ENCODE peak calls at places on chromosomes 13 and 19, in nine cellular contexts. Z, I, F, R, B, Y, C, T and W are unnamed samples.

GRCh38 chr19:40348961-40349507 is 539 bp downstream of the PLD3 start:
- DNase-seq in F (peak), B (peak), T (peak), C (no peak), Z (peak), Y (peak), I (no peak), R (peak), W (no peak)

GRCh38 chr19:13797870-13798269 is 2.6 kb downstream of the ZSWIM4 start:
- DNase-seq in F (no peak), Y (no peak), B (peak), R (peak), C (no peak), Z (no peak), T (peak), I (no peak), W (peak)

GRCh38 chr13:80048030-80048429 is 292.9 kb downstream of the SPRY2 start:
- DNase-seq in R (no peak), C (no peak), I (no peak), F (no peak), Y (no peak), B (peak), T (no peak), Z (no peak), W (no peak)

GRCh38 chr13:114068723-114069322 is 63.6 kb downstream of the RASA3 start:
- DNase-seq in Z (peak), B (peak), Y (no peak), T (peak), I (no peak), F (no peak), R (no peak), C (peak), W (peak)

GRCh38 chr19:4140237-4140711 is 13.2 kb upstream of the CREB3L3 start:
- DNase-seq in T (peak), R (peak), F (peak), Y (peak), C (no peak), B (peak), Z (no peak), I (no peak), W (peak)

GRCh38 chr19:41537789-41538188 is 38.2 kb upstream of the CEACAM21 start:
- DNase-seq in R (no peak), I (no peak), B (peak), Z (no peak), Y (no peak), F (peak), C (no peak), T (peak), W (peak)

GRCh38 chr19:12365094-12365371 is 450 bp downstream of the ZNF442 start:
- DNase-seq in R (no peak), Y (no peak), T (peak), C (peak), Z (no peak), F (peak), B (peak), I (no peak), W (peak)

GRCh38 chr13:42524487-42525034 is 49.4 kb upstream of the TNFSF11 start:
- DNase-seq in T (peak), C (no peak), Y (no peak), R (peak), Z (no peak), B (peak), I (no peak), F (no peak), W (no peak)

GRCh38 chr19:8316351-8317125 is 4.6 kb downstream of the NDUFA7 start:
- DNase-seq in T (no peak), F (no peak), Z (no peak), R (no peak), C (no peak), B (no peak), Y (no peak), I (no peak), W (no peak)

GRCh38 chr13:27964741-27965323 is 4.3 kb downstream of the CDX2 start:
- DNase-seq in Y (no peak), C (no peak), R (no peak), I (no peak), B (no peak), F (no peak), Z (no peak), T (no peak), W (no peak)

GRCh38 chr13:31094331-31095015 is 67.2 kb downstream of the HSPH1 start:
- DNase-seq in I (no peak), R (no peak), B (no peak), T (no peak), F (no peak), Y (no peak), C (no peak), Z (no peak), W (no peak)

GRCh38 chr19:56837492-56837891 is 3.0 kb downstream of the PEG3 start:
- DNase-seq in B (peak), Z (peak), R (no peak), Y (no peak), F (no peak), T (peak), C (peak), I (no peak), W (no peak)

GRCh38 chr13:50692396-50692915 is 151.0 kb downstream of the DLEU7 start:
- DNase-seq in I (no peak), T (no peak), Z (no peak), C (no peak), F (no peak), Y (no peak), B (no peak), R (no peak), W (no peak)

GRCh38 chr13:110696776-110697175 is 9.1 kb downstream of the CARS2 start:
- DNase-seq in C (peak), T (no peak), I (no peak), Y (no peak), R (no peak), F (no peak), Z (no peak), B (no peak), W (no peak)

GRCh38 chr19:32067686-32068085 is 277.7 kb upstream of the ZNF507 start:
- DNase-seq in T (no peak), R (no peak), Z (no peak), Y (no peak), F (peak), C (no peak), I (no peak), B (no peak), W (no peak)

GRCh38 chr13:28355822-28356371 is 139.0 kb downstream of the FLT1 start:
- DNase-seq in C (no peak), Y (no peak), T (peak), B (peak), F (no peak), R (no peak), I (no peak), Z (no peak), W (peak)

DNA sequence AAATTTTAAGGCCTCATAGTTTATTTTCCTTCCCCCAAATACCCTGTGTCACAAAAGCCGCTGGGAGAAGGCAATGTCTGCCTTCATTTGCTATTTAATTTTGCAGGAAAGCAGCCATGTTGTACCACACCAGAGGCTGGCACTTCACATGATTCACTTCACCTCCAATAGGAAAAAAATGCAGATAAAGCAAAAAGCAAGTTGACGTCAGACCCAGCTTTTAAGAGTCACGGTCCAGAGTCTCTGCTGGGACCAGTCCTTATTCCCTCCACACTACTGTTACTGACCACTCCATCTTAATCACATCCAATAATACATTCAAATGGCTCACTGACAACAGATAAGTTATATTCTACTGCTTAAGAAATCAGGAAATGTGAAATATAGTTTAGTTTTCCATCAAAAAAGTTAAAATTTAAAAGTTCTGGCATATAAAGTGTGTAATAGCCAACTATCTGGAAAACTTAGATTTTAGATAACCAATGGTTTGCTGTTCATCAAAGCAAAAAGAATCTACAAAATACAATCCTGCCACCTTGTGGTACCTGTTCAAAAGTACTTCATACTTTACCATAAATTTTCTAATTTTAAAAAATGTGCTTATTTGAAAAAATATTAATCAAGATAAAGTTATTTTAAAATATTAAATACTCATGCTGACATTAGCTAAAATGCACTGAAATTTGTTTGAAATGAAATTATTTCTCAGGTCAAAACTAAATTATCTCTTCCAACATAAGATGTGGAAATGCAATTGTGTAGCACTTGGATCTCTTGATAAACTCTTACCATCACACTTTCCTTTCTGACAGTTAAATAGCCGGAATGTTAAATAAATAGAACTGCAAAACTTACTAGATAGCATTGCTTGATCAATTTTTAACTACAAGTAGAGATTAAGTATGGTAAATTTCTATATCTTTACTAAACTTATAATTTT is 97.3 kb downstream of the SERP2 start:
- DNase-seq in Y (peak), R (no peak), F (peak), B (peak), T (peak), C (no peak), I (no peak), Z (no peak), W (no peak)
- TF ChIP-seq CTCF in Y (peak), R (no peak), F (peak), B (peak), T (peak), C (peak), I (peak), Z (peak), W (peak)

GRCh38 chr13:105608132-105608531 is 927.3 kb downstream of the EFNB2 start:
- DNase-seq in R (no peak), Y (no peak), F (no peak), T (no peak), Z (no peak), C (no peak), B (no peak), I (no peak), W (no peak)

GRCh38 chr13:105616313-105617075 is 919.0 kb downstream of the EFNB2 start:
- DNase-seq in C (no peak), Z (no peak), R (no peak), F (no peak), I (no peak), B (no peak), T (no peak), Y (no peak), W (no peak)

GRCh38 chr13:105612541-105612940 is 922.9 kb downstream of the EFNB2 start:
- DNase-seq in T (no peak), Y (no peak), F (no peak), Z (no peak), C (no peak), I (no peak), R (no peak), B (no peak), W (no peak)

DNA sequence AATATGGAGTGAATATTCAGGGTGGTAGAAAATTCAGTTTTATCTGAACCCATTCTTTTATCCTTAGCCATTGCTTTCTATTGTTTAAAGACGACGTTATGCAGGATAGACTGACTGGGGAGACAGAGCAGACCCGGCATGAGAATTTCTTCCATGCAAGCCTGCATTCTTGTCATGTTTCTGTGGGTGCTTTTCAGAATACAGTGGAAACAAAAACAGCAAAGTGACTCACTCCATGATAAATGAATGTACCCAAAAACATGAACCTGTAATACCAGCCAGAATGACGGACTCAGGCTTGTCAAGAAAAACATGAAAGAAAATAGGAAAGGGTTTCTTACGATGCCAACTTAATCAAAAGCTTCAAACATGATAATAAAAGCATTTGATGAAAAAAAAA is 924.0 kb downstream of the EFNB2 start:
- DNase-seq in B (peak), Z (no peak), F (peak), Y (no peak), C (no peak), T (peak), R (no peak), I (no peak), W (no peak)
- TF ChIP-seq CTCF in B (no peak), Z (no peak), F (no peak), Y (no peak), C (no peak), T (no peak), R (no peak), I (no peak), W (no peak)

DNA sequence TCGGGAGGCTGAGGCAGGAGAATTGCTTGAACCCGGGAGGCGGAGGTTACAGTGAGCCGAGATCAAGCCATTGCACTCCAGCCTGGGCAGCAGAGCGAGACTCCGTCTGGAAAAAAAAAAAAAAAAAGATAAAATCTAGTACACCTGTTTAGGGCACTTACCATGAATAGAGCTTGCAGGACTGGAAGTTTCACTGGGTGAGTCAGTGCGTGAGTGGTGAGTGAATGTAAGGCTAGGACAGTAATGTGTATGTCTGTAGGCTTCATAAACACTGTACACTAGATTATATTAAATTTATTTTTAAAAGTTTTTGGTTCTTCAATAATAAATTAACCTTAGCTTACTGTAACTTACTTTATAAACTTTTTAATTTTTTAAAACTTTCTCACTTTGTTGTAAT is 22.9 kb downstream of the PPP5C start:
- DNase-seq in B (no peak), I (no peak), F (no peak), Y (no peak), Z (no peak), R (peak), C (no peak), T (no peak), W (no peak)
- TF ChIP-seq CTCF in B (no peak), I (no peak), F (no peak), Y (no peak), Z (no peak), R (no peak), C (no peak), T (no peak), W (no peak)

GRCh38 chr19:17424743-17425365 is 5.0 kb downstream of the MVB12A start:
- DNase-seq in C (no peak), Y (no peak), F (peak), R (no peak), B (peak), I (no peak), T (peak), Z (no peak), W (no peak)
- TF ChIP-seq CTCF in C (peak), Y (peak), F (peak), R (no peak), B (peak), I (no peak), T (peak), Z (no peak), W (peak)

GRCh38 chr19:55099557-55100506 is 17.6 kb downstream of the PPP1R12C start:
- DNase-seq in C (no peak), Y (no peak), B (no peak), T (no peak), R (peak), I (no peak), Z (no peak), F (peak), W (no peak)
- TF ChIP-seq CTCF in C (no peak), Y (peak), B (no peak), T (peak), R (no peak), I (no peak), Z (no peak), F (peak), W (peak)

DNA sequence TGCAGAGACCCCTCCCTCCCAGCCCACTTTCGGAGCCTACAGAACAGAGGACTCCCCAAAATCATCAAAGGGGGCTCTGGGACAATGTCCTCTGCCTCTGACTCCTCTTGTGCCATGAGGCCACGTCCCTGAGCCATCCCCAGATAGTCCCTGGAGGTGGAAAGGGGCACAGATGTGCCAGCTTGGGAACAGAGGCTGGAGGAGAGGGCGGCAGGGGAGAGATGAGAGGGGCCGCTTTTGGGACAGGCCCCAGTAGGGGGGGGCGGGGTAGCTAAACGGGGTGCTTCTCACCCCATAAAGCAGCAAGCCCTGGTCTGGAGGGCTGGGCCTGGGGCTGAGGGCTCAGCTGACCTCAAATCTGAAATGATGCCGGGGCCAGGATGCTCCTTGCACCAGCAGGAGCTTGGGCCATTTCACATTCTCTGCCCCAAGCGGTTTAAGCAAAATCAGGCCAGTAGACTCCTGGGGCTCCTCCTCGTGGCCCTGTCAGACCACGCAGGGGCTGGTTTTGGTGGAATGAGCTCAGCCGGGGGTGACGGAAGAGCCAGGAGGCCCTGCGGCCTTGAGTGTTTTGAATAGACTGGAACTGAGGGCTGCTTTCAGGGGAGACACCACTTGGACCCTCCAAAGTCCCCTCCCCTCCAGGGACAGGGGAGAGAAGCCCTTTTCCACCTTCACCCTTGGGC is 27.1 kb downstream of the ONECUT3 start:
- DNase-seq in Z (no peak), B (peak), R (peak), F (no peak), I (no peak), C (no peak), T (peak), Y (no peak), W (peak)
- TF ChIP-seq CTCF in Z (no peak), B (no peak), R (no peak), F (no peak), I (no peak), C (no peak), T (peak), Y (no peak), W (peak)